ENCODE peak calls at places on chromosomes 6 and 20, in nine cellular contexts. E, A, R, C, X, I, H, M and K are unnamed samples.

GRCh38 chr20:23005761-23006160 is 29.4 kb upstream of the SSTR4 start:
- DNase-seq in E (no peak), A (no peak), R (no peak), C (no peak), X (no peak), I (no peak), H (no peak), M (no peak), K (no peak)

GRCh38 chr6:42041131-42042055 is 8.9 kb upstream of the TAF8 start:
- DNase-seq in E (no peak), A (no peak), R (no peak), C (no peak), X (no peak), I (no peak), H (no peak), M (no peak), K (no peak)

GRCh38 chr20:4247898-4248858 is 232.8 kb upstream of the RNF24 start:
- DNase-seq in E (no peak), A (no peak), R (no peak), C (no peak), X (no peak), I (no peak), H (no peak), M (no peak), K (no peak)

GRCh38 chr6:122947355-122947754 is 48.7 kb upstream of the CLVS2 start:
- DNase-seq in E (peak), A (peak), R (no peak), C (no peak), X (no peak), I (no peak), H (no peak), M (no peak), K (peak)

GRCh38 chr20:50181344-50181743 is 9.3 kb upstream of the CEBPB start:
- DNase-seq in E (no peak), A (no peak), R (no peak), C (no peak), X (no peak), I (no peak), H (no peak), M (no peak), K (no peak)

GRCh38 chr20:14888172-14888571 is 550.8 kb upstream of the FLRT3 start:
- DNase-seq in E (no peak), A (no peak), R (no peak), C (no peak), X (no peak), I (no peak), H (no peak), M (no peak), K (no peak)

GRCh38 chr6:68958327-68958726 is 323.2 kb downstream of the ADGRB3 start:
- DNase-seq in E (peak), A (peak), R (no peak), C (no peak), X (peak), I (no peak), H (no peak), M (no peak), K (peak)

GRCh38 chr6:151940307-151940706 is 132.8 kb downstream of the ESR1 start:
- DNase-seq in E (no peak), A (no peak), R (no peak), C (no peak), X (no peak), I (no peak), H (no peak), M (no peak), K (no peak)

GRCh38 chr20:17430515-17430914 is 100.7 kb downstream of the BFSP1 start:
- DNase-seq in E (no peak), A (no peak), R (no peak), C (no peak), X (no peak), I (no peak), H (no peak), M (no peak), K (no peak)

GRCh38 chr20:21238818-21239530 is 64.2 kb upstream of the XRN2 start:
- DNase-seq in E (no peak), A (no peak), R (no peak), C (no peak), X (no peak), I (no peak), H (no peak), M (no peak), K (no peak)

GRCh38 chr6:127950566-127951141 is 49.8 kb upstream of the THEMIS start:
- DNase-seq in E (no peak), A (no peak), R (no peak), C (no peak), X (no peak), I (no peak), H (no peak), M (no peak), K (no peak)

GRCh38 chr6:148521158-148521557 is 178.5 kb downstream of the SASH1 start:
- DNase-seq in E (no peak), A (no peak), R (no peak), C (no peak), X (no peak), I (no peak), H (no peak), M (no peak), K (no peak)

GRCh38 chr6:31906122-31906521 is 4.2 kb upstream of the ZBTB12 start:
- DNase-seq in E (no peak), A (no peak), R (no peak), C (no peak), X (no peak), I (no peak), H (no peak), M (no peak), K (no peak)

GRCh38 chr20:34874094-34874654 is 1.5 kb upstream of the GGT7 start:
- DNase-seq in E (peak), A (peak), R (peak), C (peak), X (peak), I (peak), H (peak), M (no peak), K (peak)

GRCh38 chr6:72580281-72580940 is 41.5 kb upstream of the KCNQ5 start:
- DNase-seq in E (peak), A (no peak), R (no peak), C (peak), X (peak), I (peak), H (no peak), M (no peak), K (peak)

GRCh38 chr6:41801380-41801779 is 13.9 kb downstream of the TOMM6 start:
- DNase-seq in E (peak), A (no peak), R (no peak), C (no peak), X (peak), I (peak), H (no peak), M (no peak), K (peak)

GRCh38 chr20:4161447-4162251 is 146.3 kb upstream of the RNF24 start:
- DNase-seq in E (no peak), A (peak), R (no peak), C (no peak), X (no peak), I (no peak), H (no peak), M (peak), K (peak)

GRCh38 chr6:2952557-2953095 is 18.7 kb downstream of the SERPINB6 start:
- DNase-seq in E (peak), A (peak), R (peak), C (peak), X (peak), I (peak), H (no peak), M (peak), K (peak)

GRCh38 chr20:10179574-10180298 is 38.9 kb upstream of the SNAP25 start:
- DNase-seq in E (peak), A (no peak), R (no peak), C (no peak), X (no peak), I (peak), H (no peak), M (no peak), K (peak)

GRCh38 chr6:56713285-56713684 is 70.6 kb upstream of the DST start:
- DNase-seq in E (no peak), A (peak), R (peak), C (peak), X (peak), I (peak), H (no peak), M (no peak), K (peak)

GRCh38 chr20:17556842-17557674 is 12.8 kb upstream of the DSTN start:
- DNase-seq in E (no peak), A (peak), R (peak), C (no peak), X (peak), I (peak), H (no peak), M (peak), K (peak)

GRCh38 chr6:85449388-85449817 is 480 bp upstream of the NT5E start:
- DNase-seq in E (no peak), A (no peak), R (peak), C (no peak), X (peak), I (peak), H (peak), M (no peak), K (no peak)

GRCh38 chr20:34558320-34559202 is at the start of gene MAP1LC3A:
- DNase-seq in E (no peak), A (peak), R (peak), C (peak), X (peak), I (peak), H (peak), M (peak), K (peak)

GRCh38 chr6:71478834-71479541 is 190.4 kb downstream of the OGFRL1 start:
- DNase-seq in E (no peak), A (peak), R (no peak), C (peak), X (peak), I (peak), H (no peak), M (no peak), K (peak)

GRCh38 chr6:129641344-129641743 is 68.6 kb downstream of the ARHGAP18 start:
- DNase-seq in E (no peak), A (peak), R (no peak), C (peak), X (peak), I (peak), H (no peak), M (no peak), K (no peak)

GRCh38 chr20:24470782-24471582 is 1.6 kb downstream of the SYNDIG1 start:
- DNase-seq in E (no peak), A (no peak), R (no peak), C (no peak), X (no peak), I (no peak), H (no peak), M (peak), K (no peak)

GRCh38 chr6:149896491-149896890 is 1.4 kb downstream of the RAET1E start:
- DNase-seq in E (no peak), A (no peak), R (no peak), C (no peak), X (no peak), I (peak), H (no peak), M (no peak), K (peak)

GRCh38 chr6:47520282-47520681 is 42.7 kb downstream of the CD2AP start:
- DNase-seq in E (no peak), A (peak), R (no peak), C (no peak), X (no peak), I (no peak), H (no peak), M (no peak), K (no peak)

GRCh38 chr6:52653151-52653550 is 17.8 kb upstream of the TMEM14A start:
- DNase-seq in E (no peak), A (no peak), R (no peak), C (no peak), X (no peak), I (no peak), H (no peak), M (no peak), K (no peak)

GRCh38 chr20:45088247-45088646 is 12.7 kb downstream of the KCNS1 start:
- DNase-seq in E (no peak), A (no peak), R (no peak), C (no peak), X (peak), I (peak), H (no peak), M (no peak), K (peak)

GRCh38 chr6:138832182-138832581 is 36.3 kb downstream of the ECT2L start:
- DNase-seq in E (no peak), A (no peak), R (no peak), C (no peak), X (no peak), I (no peak), H (no peak), M (no peak), K (no peak)

GRCh38 chr20:36629719-36630340 is 16.2 kb downstream of the SLA2 start:
- DNase-seq in E (peak), A (no peak), R (no peak), C (no peak), X (no peak), I (no peak), H (peak), M (no peak), K (no peak)

GRCh38 chr6:146357578-146358340 is 185.9 kb upstream of the RAB32 start:
- DNase-seq in E (no peak), A (no peak), R (no peak), C (peak), X (peak), I (peak), H (no peak), M (no peak), K (peak)

GRCh38 chr6:157804448-157805327 is 18.4 kb upstream of the SNX9 start:
- DNase-seq in E (no peak), A (no peak), R (no peak), C (no peak), X (no peak), I (peak), H (no peak), M (no peak), K (no peak)

GRCh38 chr6:53347250-53347920 is 1.4 kb downstream of the ELOVL5 start:
- DNase-seq in E (peak), A (no peak), R (no peak), C (no peak), X (peak), I (peak), H (peak), M (no peak), K (peak)

GRCh38 chr6:128244751-128245405 is 275.5 kb downstream of the PTPRK start:
- DNase-seq in E (no peak), A (no peak), R (no peak), C (no peak), X (no peak), I (peak), H (no peak), M (no peak), K (no peak)

GRCh38 chr20:591941-592340 is 18.2 kb downstream of the TCF15 start:
- DNase-seq in E (no peak), A (no peak), R (no peak), C (no peak), X (no peak), I (no peak), H (no peak), M (no peak), K (no peak)

GRCh38 chr20:51750037-51750769 is 18.0 kb downstream of the ATP9A start:
- DNase-seq in E (no peak), A (peak), R (peak), C (no peak), X (peak), I (peak), H (no peak), M (peak), K (peak)